ENCODE peak calls at places on chromosomes 12 and 14, in seven cellular contexts. One of them, this sample, is unnamed.

GRCh38 chr12:94074216-94074969 is 74.0 kb upstream of the PLXNC1 start:
- DNase-seq in H9: no peak
- DNase-seq in mammary epithelial cell: no peak
- DNase-seq in trophoblast cell: no peak
- DNase-seq in MM.1S: no peak
- DNase-seq in PC-3: no peak
- DNase-seq in neural progenitor cell: no peak
- DNase-seq in this sample: no peak

GRCh38 chr14:61089126-61089750 is 108.2 kb downstream of the SLC38A6 start:
- DNase-seq in H9: no peak
- DNase-seq in mammary epithelial cell: no peak
- DNase-seq in trophoblast cell: no peak
- DNase-seq in MM.1S: no peak
- DNase-seq in PC-3: no peak
- DNase-seq in neural progenitor cell: no peak
- DNase-seq in this sample: no peak

GRCh38 chr12:24561411-24561871 is 387.5 kb downstream of the BCAT1 start:
- DNase-seq in H9: no peak
- DNase-seq in mammary epithelial cell: no peak
- DNase-seq in trophoblast cell: peak; percentile 15
- DNase-seq in MM.1S: peak; percentile 12
- DNase-seq in PC-3: no peak
- DNase-seq in neural progenitor cell: peak; percentile 56
- DNase-seq in this sample: no peak

GRCh38 chr12:124420972-124421674 is 126.2 kb downstream of the RFLNA start:
- DNase-seq in H9: no peak
- DNase-seq in mammary epithelial cell: no peak
- DNase-seq in trophoblast cell: peak; percentile 35
- DNase-seq in MM.1S: no peak
- DNase-seq in PC-3: no peak
- DNase-seq in neural progenitor cell: no peak
- DNase-seq in this sample: no peak

GRCh38 chr12:12508612-12509011 is 54.1 kb downstream of the DUSP16 start:
- DNase-seq in H9: no peak
- DNase-seq in mammary epithelial cell: peak; percentile 62
- DNase-seq in trophoblast cell: peak; percentile 30
- DNase-seq in MM.1S: no peak
- DNase-seq in PC-3: no peak
- DNase-seq in neural progenitor cell: no peak
- DNase-seq in this sample: no peak

GRCh38 chr14:97878206-97878605 is 1081.0 kb downstream of the VRK1 start:
- DNase-seq in H9: no peak
- DNase-seq in mammary epithelial cell: no peak
- DNase-seq in trophoblast cell: no peak
- DNase-seq in MM.1S: no peak
- DNase-seq in PC-3: no peak
- DNase-seq in neural progenitor cell: no peak
- DNase-seq in this sample: no peak

GRCh38 chr12:29552324-29552927 is 54.9 kb upstream of the OVCH1 start:
- DNase-seq in H9: peak; percentile 79
- DNase-seq in mammary epithelial cell: peak; percentile 30
- DNase-seq in trophoblast cell: peak; percentile 63
- DNase-seq in MM.1S: peak; percentile 59
- DNase-seq in PC-3: peak; percentile 83
- DNase-seq in neural progenitor cell: peak; percentile 70
- DNase-seq in this sample: no peak

GRCh38 chr12:100128509-100128908 is 14.2 kb downstream of the BLTP3B start:
- DNase-seq in H9: peak; percentile 69
- DNase-seq in mammary epithelial cell: peak; percentile 65
- DNase-seq in trophoblast cell: peak; percentile 79
- DNase-seq in MM.1S: no peak
- DNase-seq in PC-3: peak; percentile 54
- DNase-seq in neural progenitor cell: peak; percentile 55
- DNase-seq in this sample: peak; percentile 28

GRCh38 chr12:52616680-52617402 is 1.5 kb downstream of the KRT73 start:
- DNase-seq in H9: no peak
- DNase-seq in mammary epithelial cell: no peak
- DNase-seq in trophoblast cell: peak; percentile 3
- DNase-seq in MM.1S: no peak
- DNase-seq in PC-3: no peak
- DNase-seq in neural progenitor cell: no peak
- DNase-seq in this sample: no peak

GRCh38 chr14:56153271-56153670 is 35.1 kb downstream of the PELI2 start:
- DNase-seq in H9: no peak
- DNase-seq in mammary epithelial cell: no peak
- DNase-seq in trophoblast cell: no peak
- DNase-seq in MM.1S: no peak
- DNase-seq in PC-3: no peak
- DNase-seq in neural progenitor cell: no peak
- DNase-seq in this sample: no peak

GRCh38 chr12:105945935-105946334 is 192.8 kb downstream of the NUAK1 start:
- DNase-seq in H9: no peak
- DNase-seq in mammary epithelial cell: no peak
- DNase-seq in trophoblast cell: no peak
- DNase-seq in MM.1S: no peak
- DNase-seq in PC-3: no peak
- DNase-seq in neural progenitor cell: no peak
- DNase-seq in this sample: no peak

GRCh38 chr12:107368586-107368985 is 275.2 kb upstream of the CRY1 start:
- DNase-seq in H9: no peak
- DNase-seq in mammary epithelial cell: no peak
- DNase-seq in trophoblast cell: no peak
- DNase-seq in MM.1S: no peak
- DNase-seq in PC-3: no peak
- DNase-seq in neural progenitor cell: no peak
- DNase-seq in this sample: no peak

GRCh38 chr12:116650062-116650461 is 87.8 kb downstream of the SPRING1 start:
- DNase-seq in H9: no peak
- DNase-seq in mammary epithelial cell: no peak
- DNase-seq in trophoblast cell: no peak
- DNase-seq in MM.1S: no peak
- DNase-seq in PC-3: no peak
- DNase-seq in neural progenitor cell: no peak
- DNase-seq in this sample: no peak

DNA sequence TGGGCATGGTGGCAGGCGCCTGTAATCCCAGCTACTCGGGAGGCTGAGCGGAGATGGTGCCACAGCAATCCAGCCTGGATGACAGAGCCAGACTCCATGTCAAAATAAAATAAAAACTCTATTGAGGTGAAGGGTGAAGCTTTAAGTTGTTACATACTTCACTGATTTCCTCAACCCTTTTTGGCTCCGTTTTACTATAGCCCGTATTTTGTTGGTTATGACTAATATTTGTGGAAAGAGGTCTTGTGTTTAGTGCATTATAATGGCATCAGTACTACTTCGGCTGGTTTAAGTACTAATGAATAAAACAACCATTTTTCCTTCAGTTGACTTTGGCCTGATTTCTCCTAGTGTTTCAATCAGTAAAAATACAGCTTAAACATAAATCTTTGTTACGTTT is 27.0 kb upstream of the SLC2A14 start:
- DNase-seq in H9: no peak
- DNase-seq in mammary epithelial cell: no peak
- DNase-seq in trophoblast cell: peak; percentile 66
- DNase-seq in MM.1S: no peak
- DNase-seq in PC-3: peak; percentile 55
- DNase-seq in neural progenitor cell: no peak
- DNase-seq in this sample: no peak
- H2AFZ ChIP-seq in H9: no peak overlapping the region
- H2AFZ ChIP-seq in mammary epithelial cell: no peak overlapping the region
- H2AFZ ChIP-seq in trophoblast cell: no peak overlapping the region
- H2AFZ ChIP-seq in MM.1S: no peak overlapping the region
- H2AFZ ChIP-seq in PC-3: no peak overlapping the region
- H2AFZ ChIP-seq in neural progenitor cell: no peak overlapping the region
- H2AFZ ChIP-seq in this sample: no peak overlapping the region

DNA sequence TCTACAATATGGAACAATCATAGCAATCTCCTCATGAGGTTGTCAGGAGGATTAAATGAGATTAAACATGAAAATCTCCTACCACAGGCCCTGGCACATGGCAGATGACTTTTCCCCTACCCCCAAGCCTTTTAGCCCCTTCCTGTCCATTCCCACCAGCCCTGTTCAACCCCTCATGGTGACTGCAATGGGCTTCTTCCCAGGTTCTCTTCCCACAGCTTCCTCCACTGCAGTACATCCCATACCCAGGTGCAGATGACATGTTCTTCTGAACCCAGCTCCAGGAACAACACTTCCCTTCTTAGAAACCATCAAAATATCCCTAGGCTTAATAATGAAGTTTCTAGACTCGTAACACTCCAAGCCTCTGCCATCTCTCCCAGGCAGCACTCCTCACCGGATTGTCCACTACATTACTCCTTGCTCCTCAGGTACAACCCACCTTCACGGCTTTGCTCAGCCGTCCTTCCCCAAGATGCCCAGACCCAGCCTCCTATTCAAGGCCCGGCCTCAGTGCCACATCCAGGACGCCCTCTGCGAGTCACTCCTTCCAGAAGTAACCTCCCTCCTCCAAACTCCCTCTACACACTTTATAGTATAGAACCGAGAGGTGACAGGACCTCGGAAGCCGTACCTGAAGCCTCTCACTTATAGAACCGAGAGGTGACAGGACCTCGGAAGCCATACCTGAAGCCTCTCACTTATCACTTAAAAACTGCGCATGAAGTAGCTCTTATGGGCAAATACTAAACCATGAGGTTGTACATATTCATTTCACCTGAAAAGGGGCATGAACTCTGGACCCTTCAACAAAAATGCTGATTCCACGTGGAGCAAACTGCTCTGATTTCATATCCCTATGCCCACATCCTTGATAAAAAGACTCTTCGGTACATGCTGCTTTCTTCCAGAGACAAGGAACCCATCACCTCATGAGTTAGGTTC is 1.5 kb downstream of the CRACR2A start:
- DNase-seq in H9: peak; percentile 22
- DNase-seq in mammary epithelial cell: no peak
- DNase-seq in trophoblast cell: no peak
- DNase-seq in MM.1S: no peak
- DNase-seq in PC-3: no peak
- DNase-seq in neural progenitor cell: no peak
- DNase-seq in this sample: no peak
- H3K4me1 ChIP-seq in H9: no peaks in the 10 kb centered on the region
- H3K4me1 ChIP-seq in mammary epithelial cell: peaks cover 6% of the 10 kb centered on the region
- H3K4me1 ChIP-seq in trophoblast cell: peaks cover 4% of the 10 kb centered on the region
- H3K4me1 ChIP-seq in MM.1S: peaks cover 12% of the 10 kb centered on the region
- H3K4me1 ChIP-seq in PC-3: no peaks in the 10 kb centered on the region
- H3K4me1 ChIP-seq in neural progenitor cell: peaks cover 8% of the 10 kb centered on the region
- H3K4me1 ChIP-seq in this sample: peaks cover 2% of the 10 kb centered on the region

DNA sequence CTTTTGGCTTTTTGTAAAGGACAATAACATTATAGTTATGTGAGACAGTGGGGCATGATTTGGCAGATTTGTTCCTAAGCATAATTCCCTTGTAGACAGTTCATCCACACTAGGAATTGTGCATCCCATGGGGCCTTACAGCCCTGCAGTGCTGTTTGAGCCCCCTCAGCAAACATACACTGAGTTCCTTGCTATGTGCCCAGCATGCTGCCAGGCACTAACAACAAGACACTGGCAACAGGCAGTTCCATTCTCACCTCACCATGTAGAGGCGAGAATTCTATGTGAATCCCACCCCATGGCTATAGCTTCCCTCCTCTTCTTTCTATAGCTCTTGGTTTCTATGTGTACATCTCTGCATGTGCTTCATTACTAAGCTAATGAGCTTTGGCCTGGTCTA is 1.9 kb downstream of the THTPA start:
- DNase-seq in H9: no peak
- DNase-seq in mammary epithelial cell: no peak
- DNase-seq in trophoblast cell: no peak
- DNase-seq in MM.1S: no peak
- DNase-seq in PC-3: no peak
- DNase-seq in neural progenitor cell: no peak
- DNase-seq in this sample: no peak
- H3K27ac ChIP-seq in H9: no peak overlapping the region
- H3K27ac ChIP-seq in mammary epithelial cell: no peak overlapping the region
- H3K27ac ChIP-seq in trophoblast cell: no peak overlapping the region
- H3K27ac ChIP-seq in MM.1S: peak overlapping the region; percentile 66
- H3K27ac ChIP-seq in PC-3: no peak overlapping the region
- H3K27ac ChIP-seq in neural progenitor cell: no peak overlapping the region
- H3K27ac ChIP-seq in this sample: no peak overlapping the region

DNA sequence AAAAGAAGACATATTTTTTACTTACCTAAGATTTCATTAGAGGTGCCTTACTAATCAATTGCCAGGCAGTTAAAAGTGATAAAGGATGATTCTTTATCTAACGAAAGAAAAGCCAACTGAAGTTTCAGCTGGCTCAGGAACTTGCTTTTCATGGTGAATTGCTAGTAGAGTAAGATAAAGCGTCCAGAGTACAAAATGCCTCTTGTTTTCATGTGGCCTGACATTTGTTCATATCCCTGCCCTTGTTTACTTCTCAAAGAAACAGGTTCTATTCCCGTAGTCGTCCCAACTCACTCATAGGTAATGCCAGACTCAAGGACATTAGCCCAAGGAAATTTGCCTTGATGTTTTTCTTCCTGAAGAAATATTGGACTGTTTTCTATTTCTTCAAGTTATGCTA is 420.8 kb downstream of the RAD51B start:
- DNase-seq in H9: no peak
- DNase-seq in mammary epithelial cell: no peak
- DNase-seq in trophoblast cell: no peak
- DNase-seq in MM.1S: no peak
- DNase-seq in PC-3: no peak
- DNase-seq in neural progenitor cell: no peak
- DNase-seq in this sample: no peak
- H2AFZ ChIP-seq in H9: no peak overlapping the region
- H2AFZ ChIP-seq in mammary epithelial cell: no peak overlapping the region
- H2AFZ ChIP-seq in trophoblast cell: no peak overlapping the region
- H2AFZ ChIP-seq in MM.1S: no peak overlapping the region
- H2AFZ ChIP-seq in PC-3: no peak overlapping the region
- H2AFZ ChIP-seq in neural progenitor cell: no peak overlapping the region
- H2AFZ ChIP-seq in this sample: no peak overlapping the region

DNA sequence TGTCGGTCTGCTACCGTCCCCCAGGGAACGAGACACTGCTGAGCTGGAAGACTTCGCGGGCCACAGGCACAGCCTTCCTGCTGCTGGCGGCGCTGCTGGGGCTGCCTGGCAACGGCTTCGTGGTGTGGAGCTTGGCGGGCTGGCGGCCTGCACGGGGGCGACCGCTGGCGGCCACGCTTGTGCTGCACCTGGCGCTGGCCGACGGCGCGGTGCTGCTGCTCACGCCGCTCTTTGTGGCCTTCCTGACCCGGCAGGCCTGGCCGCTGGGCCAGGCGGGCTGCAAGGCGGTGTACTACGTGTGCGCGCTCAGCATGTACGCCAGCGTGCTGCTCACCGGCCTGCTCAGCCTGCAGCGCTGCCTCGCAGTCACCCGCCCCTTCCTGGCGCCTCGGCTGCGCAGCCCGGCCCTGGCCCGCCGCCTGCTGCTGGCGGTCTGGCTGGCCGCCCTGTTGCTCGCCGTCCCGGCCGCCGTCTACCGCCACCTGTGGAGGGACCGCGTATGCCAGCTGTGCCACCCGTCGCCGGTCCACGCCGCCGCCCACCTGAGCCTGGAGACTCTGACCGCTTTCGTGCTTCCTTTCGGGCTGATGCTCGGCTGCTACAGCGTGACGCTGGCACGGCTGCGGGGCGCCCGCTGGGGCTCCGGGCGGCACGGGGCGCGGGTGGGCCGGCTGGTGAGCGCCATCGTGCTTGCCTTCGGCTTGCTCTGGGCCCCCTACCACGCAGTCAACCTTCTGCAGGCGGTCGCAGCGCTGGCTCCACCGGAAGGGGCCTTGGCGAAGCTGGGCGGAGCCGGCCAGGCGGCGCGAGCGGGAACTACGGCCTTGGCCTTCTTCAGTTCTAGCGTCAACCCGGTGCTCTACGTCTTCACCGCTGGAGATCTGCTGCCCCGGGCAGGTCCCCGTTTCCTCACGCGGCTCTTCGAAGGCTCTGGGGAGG is at the start of gene LTB4R:
- DNase-seq in H9: no peak
- DNase-seq in mammary epithelial cell: peak; percentile 70
- DNase-seq in trophoblast cell: peak; percentile 2
- DNase-seq in MM.1S: peak; percentile 61
- DNase-seq in PC-3: no peak
- DNase-seq in neural progenitor cell: no peak
- DNase-seq in this sample: no peak
- H3K4me1 ChIP-seq in H9: no peaks in the 10 kb centered on the region
- H3K4me1 ChIP-seq in mammary epithelial cell: peaks cover 52% of the 10 kb centered on the region
- H3K4me1 ChIP-seq in trophoblast cell: no peaks in the 10 kb centered on the region
- H3K4me1 ChIP-seq in MM.1S: peaks cover 24% of the 10 kb centered on the region
- H3K4me1 ChIP-seq in PC-3: peaks cover 9% of the 10 kb centered on the region
- H3K4me1 ChIP-seq in neural progenitor cell: no peaks in the 10 kb centered on the region
- H3K4me1 ChIP-seq in this sample: peaks cover 64% of the 10 kb centered on the region

This sample was measured in keratinocyte.